ENCODE peak calls at places on chromosomes 1 and 21, in six cellular contexts. One of them, this sample, is unnamed. For H3K36me3, the result is how much of the 10 kb centered on the place peaks cover.

GRCh38 chr1:227268943-227269342 is 49.3 kb downstream of the CDC42BPA start:
- DNase-seq in tibial nerve: no peak
- DNase-seq in thyroid gland: no peak
- DNase-seq in esophagus squamous epithelium: no peak
- DNase-seq in IMR-90: no peak
- DNase-seq in suprapubic skin: no peak
- DNase-seq in this sample: no peak

GRCh38 chr1:3492545-3493246 is 38.2 kb downstream of the ARHGEF16 start:
- DNase-seq in tibial nerve: no peak
- DNase-seq in thyroid gland: no peak
- DNase-seq in esophagus squamous epithelium: no peak
- DNase-seq in IMR-90: no peak
- DNase-seq in suprapubic skin: no peak
- DNase-seq in this sample: no peak

GRCh38 chr1:160204526-160205241 is 500 bp upstream of the PEA15 start:
- DNase-seq in tibial nerve: no peak
- DNase-seq in thyroid gland: no peak
- DNase-seq in esophagus squamous epithelium: no peak
- DNase-seq in IMR-90: no peak
- DNase-seq in suprapubic skin: no peak
- DNase-seq in this sample: no peak

GRCh38 chr1:7218210-7218832 is 433.1 kb downstream of the CAMTA1 start:
- DNase-seq in tibial nerve: no peak
- DNase-seq in thyroid gland: peak
- DNase-seq in esophagus squamous epithelium: no peak
- DNase-seq in IMR-90: peak
- DNase-seq in suprapubic skin: no peak
- DNase-seq in this sample: no peak

GRCh38 chr1:68977211-68977610 is 480.3 kb upstream of the DEPDC1 start:
- DNase-seq in tibial nerve: no peak
- DNase-seq in thyroid gland: no peak
- DNase-seq in esophagus squamous epithelium: no peak
- DNase-seq in IMR-90: no peak
- DNase-seq in suprapubic skin: no peak
- DNase-seq in this sample: no peak

GRCh38 chr21:34182436-34182835 is 109.1 kb downstream of the MRPS6 start:
- DNase-seq in tibial nerve: no peak
- DNase-seq in thyroid gland: no peak
- DNase-seq in esophagus squamous epithelium: no peak
- DNase-seq in IMR-90: no peak
- DNase-seq in suprapubic skin: no peak
- DNase-seq in this sample: no peak

GRCh38 chr1:46180082-46180616 is 3.9 kb upstream of the P3R3URF start:
- DNase-seq in tibial nerve: no peak
- DNase-seq in thyroid gland: peak
- DNase-seq in esophagus squamous epithelium: no peak
- DNase-seq in IMR-90: no peak
- DNase-seq in suprapubic skin: no peak
- DNase-seq in this sample: no peak

GRCh38 chr1:27413004-27413403 is 20.6 kb downstream of the GPR3 start:
- DNase-seq in tibial nerve: no peak
- DNase-seq in thyroid gland: peak
- DNase-seq in esophagus squamous epithelium: no peak
- DNase-seq in IMR-90: no peak
- DNase-seq in suprapubic skin: no peak
- DNase-seq in this sample: no peak

GRCh38 chr1:43255438-43256210 is 14.2 kb upstream of the TMEM125 start:
- DNase-seq in tibial nerve: no peak
- DNase-seq in thyroid gland: no peak
- DNase-seq in esophagus squamous epithelium: no peak
- DNase-seq in IMR-90: no peak
- DNase-seq in suprapubic skin: no peak
- DNase-seq in this sample: peak

GRCh38 chr1:116921301-116921885 is 11.7 kb downstream of the PTGFRN start:
- DNase-seq in tibial nerve: no peak
- DNase-seq in thyroid gland: no peak
- DNase-seq in esophagus squamous epithelium: no peak
- DNase-seq in IMR-90: no peak
- DNase-seq in suprapubic skin: no peak
- DNase-seq in this sample: no peak

GRCh38 chr1:116919802-116920201 is 10.1 kb downstream of the PTGFRN start:
- DNase-seq in tibial nerve: no peak
- DNase-seq in thyroid gland: peak
- DNase-seq in esophagus squamous epithelium: no peak
- DNase-seq in IMR-90: no peak
- DNase-seq in suprapubic skin: no peak
- DNase-seq in this sample: no peak

GRCh38 chr1:116920211-116920610 is 10.5 kb downstream of the PTGFRN start:
- DNase-seq in tibial nerve: no peak
- DNase-seq in thyroid gland: no peak
- DNase-seq in esophagus squamous epithelium: no peak
- DNase-seq in IMR-90: no peak
- DNase-seq in suprapubic skin: no peak
- DNase-seq in this sample: no peak

GRCh38 chr1:116921937-116922336 is 12.2 kb downstream of the PTGFRN start:
- DNase-seq in tibial nerve: no peak
- DNase-seq in thyroid gland: no peak
- DNase-seq in esophagus squamous epithelium: no peak
- DNase-seq in IMR-90: no peak
- DNase-seq in suprapubic skin: no peak
- DNase-seq in this sample: no peak

GRCh38 chr1:116923421-116923820 is 13.7 kb downstream of the PTGFRN start:
- DNase-seq in tibial nerve: no peak
- DNase-seq in thyroid gland: no peak
- DNase-seq in esophagus squamous epithelium: no peak
- DNase-seq in IMR-90: no peak
- DNase-seq in suprapubic skin: peak
- DNase-seq in this sample: no peak
- H3K27ac ChIP-seq in tibial nerve: no peak
- H3K27ac ChIP-seq in thyroid gland: no peak
- H3K27ac ChIP-seq in esophagus squamous epithelium: peak
- H3K27ac ChIP-seq in IMR-90: no peak
- H3K27ac ChIP-seq in suprapubic skin: no peak
- H3K27ac ChIP-seq in this sample: no peak

DNA sequence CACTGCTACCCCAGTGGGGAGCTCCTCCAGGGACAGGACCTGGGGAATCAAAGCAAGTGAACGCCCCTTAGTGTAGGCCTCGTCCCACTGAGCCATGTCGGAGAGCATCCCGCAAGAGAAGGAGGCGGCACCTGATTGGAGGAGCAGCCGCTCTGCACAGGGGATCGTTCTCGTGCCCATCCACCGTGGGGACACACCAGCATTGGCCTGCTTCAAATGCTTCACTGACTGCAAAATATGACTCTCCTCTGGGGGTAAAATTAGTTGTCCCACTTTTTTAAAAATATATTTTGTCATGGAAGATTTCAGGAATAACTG is 111.0 kb downstream of the PDE9A start:
- DNase-seq in tibial nerve: no peak
- DNase-seq in thyroid gland: no peak
- DNase-seq in esophagus squamous epithelium: no peak
- DNase-seq in IMR-90: no peak
- DNase-seq in suprapubic skin: no peak
- DNase-seq in this sample: no peak
- H3K36me3 ChIP-seq in tibial nerve: under half
- H3K36me3 ChIP-seq in thyroid gland: under half
- H3K36me3 ChIP-seq in esophagus squamous epithelium: under half
- H3K36me3 ChIP-seq in IMR-90: under half
- H3K36me3 ChIP-seq in suprapubic skin: under half
- H3K36me3 ChIP-seq in this sample: under half

GRCh38 chr1:155000475-155000724 is 2.2 kb upstream of the ZBTB7B start:
- DNase-seq in tibial nerve: no peak
- DNase-seq in thyroid gland: no peak
- DNase-seq in esophagus squamous epithelium: no peak
- DNase-seq in IMR-90: no peak
- DNase-seq in suprapubic skin: peak
- DNase-seq in this sample: no peak

GRCh38 chr1:155000725-155001437 is 1.7 kb upstream of the ZBTB7B start:
- DNase-seq in tibial nerve: peak
- DNase-seq in thyroid gland: peak
- DNase-seq in esophagus squamous epithelium: no peak
- DNase-seq in IMR-90: peak
- DNase-seq in suprapubic skin: peak
- DNase-seq in this sample: peak

GRCh38 chr1:154998201-154998780 is 4.3 kb upstream of the ZBTB7B start:
- DNase-seq in tibial nerve: no peak
- DNase-seq in thyroid gland: no peak
- DNase-seq in esophagus squamous epithelium: no peak
- DNase-seq in IMR-90: no peak
- DNase-seq in suprapubic skin: no peak
- DNase-seq in this sample: no peak

GRCh38 chr1:154999651-155000474 is 2.7 kb upstream of the ZBTB7B start:
- DNase-seq in tibial nerve: no peak
- DNase-seq in thyroid gland: peak
- DNase-seq in esophagus squamous epithelium: no peak
- DNase-seq in IMR-90: no peak
- DNase-seq in suprapubic skin: no peak
- DNase-seq in this sample: no peak

DNA sequence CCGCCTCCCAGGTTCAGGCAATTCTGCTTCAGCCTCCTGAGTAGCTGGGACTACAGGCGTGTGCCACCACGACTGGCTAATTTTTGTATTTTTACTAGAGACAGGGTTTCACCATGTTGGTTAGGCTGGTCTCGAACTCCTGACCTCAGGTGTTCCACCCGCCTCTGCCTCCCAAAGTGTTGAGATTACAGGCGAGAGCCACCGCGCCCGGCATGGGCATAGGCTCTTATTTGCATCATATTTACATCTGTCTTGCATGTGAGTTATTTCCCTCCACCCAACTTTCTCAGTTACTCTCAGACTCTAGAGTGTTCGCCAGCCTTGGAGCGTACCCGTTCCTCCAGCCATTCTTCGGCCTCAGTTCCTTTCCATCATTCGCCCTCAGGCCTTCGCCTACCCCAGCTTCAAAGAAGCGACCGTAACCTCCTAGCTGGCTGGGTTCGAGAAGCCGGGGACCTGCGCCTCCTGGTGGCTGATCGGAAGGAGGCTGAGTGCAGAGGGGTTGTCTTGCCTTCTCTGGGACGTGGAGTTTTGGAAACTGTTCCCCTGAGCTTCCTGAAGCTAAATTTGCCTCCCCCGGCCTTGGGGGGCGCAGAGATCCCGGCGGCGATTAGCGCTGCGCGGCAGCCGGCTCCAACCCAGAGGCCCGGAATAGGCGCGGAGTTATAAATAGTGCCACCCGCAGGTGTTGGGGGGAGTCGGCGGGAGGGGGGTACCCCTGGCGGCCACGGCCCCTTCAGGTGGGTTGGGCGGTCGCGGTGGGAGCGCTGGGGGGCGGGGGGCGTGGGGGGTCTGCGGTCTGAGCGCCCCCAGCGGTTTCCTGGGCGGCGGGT is 3.6 kb upstream of the ZBTB7B start:
- DNase-seq in tibial nerve: no peak
- DNase-seq in thyroid gland: no peak
- DNase-seq in esophagus squamous epithelium: no peak
- DNase-seq in IMR-90: peak
- DNase-seq in suprapubic skin: peak
- DNase-seq in this sample: no peak
- TF ChIP-seq POLR2A in tibial nerve: no peak
- TF ChIP-seq POLR2A in thyroid gland: no peak
- TF ChIP-seq POLR2A in esophagus squamous epithelium: no peak
- TF ChIP-seq POLR2A in IMR-90: no peak
- TF ChIP-seq POLR2A in suprapubic skin: no peak
- TF ChIP-seq POLR2A in this sample: no peak

GRCh38 chr1:211309617-211310016 is 17.0 kb upstream of the TRAF5 start:
- DNase-seq in tibial nerve: no peak
- DNase-seq in thyroid gland: no peak
- DNase-seq in esophagus squamous epithelium: no peak
- DNase-seq in IMR-90: no peak
- DNase-seq in suprapubic skin: no peak
- DNase-seq in this sample: no peak

DNA sequence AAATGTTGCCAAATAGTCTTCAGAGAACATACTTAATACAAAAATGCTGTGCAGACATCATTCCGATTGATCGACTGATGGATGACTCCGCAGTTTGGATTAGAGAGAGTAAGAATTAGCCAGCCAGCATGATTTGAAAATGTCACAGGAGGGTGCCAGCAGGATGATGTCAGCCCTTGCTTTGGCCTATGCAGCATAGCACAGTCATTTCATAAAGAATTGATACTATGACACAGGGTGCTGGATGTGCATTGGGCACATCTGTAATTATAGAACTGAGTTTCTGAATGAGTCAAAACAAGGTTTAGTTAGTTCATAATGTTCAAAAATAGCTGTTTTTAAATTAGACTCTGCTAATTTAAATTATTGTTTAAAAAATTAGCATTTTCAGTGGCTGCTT is 21.6 kb upstream of the TRAF5 start:
- DNase-seq in tibial nerve: no peak
- DNase-seq in thyroid gland: no peak
- DNase-seq in esophagus squamous epithelium: no peak
- DNase-seq in IMR-90: peak
- DNase-seq in suprapubic skin: no peak
- DNase-seq in this sample: no peak
- H3K27ac ChIP-seq in tibial nerve: no peak
- H3K27ac ChIP-seq in thyroid gland: no peak
- H3K27ac ChIP-seq in esophagus squamous epithelium: no peak
- H3K27ac ChIP-seq in IMR-90: no peak
- H3K27ac ChIP-seq in suprapubic skin: no peak
- H3K27ac ChIP-seq in this sample: no peak

DNA sequence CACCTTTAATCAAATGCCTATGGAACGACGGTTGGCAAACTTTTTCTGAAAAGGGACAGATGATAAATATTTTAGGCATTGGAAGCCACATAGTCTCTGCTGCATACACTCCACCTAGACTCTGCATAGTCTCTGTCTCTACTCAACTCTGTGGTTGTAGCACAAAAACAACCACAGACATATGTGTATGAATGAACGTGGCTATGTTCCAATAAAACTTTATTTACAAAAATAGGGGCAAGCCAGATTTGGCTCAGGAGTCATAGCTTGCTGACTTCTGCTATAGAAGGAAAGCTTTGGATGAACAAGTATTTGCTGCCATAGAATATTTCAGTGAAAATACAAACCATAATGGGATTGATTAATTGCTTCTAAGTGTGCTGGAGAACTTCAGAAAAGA is 37.5 kb upstream of the ADORA3 start:
- DNase-seq in tibial nerve: no peak
- DNase-seq in thyroid gland: no peak
- DNase-seq in esophagus squamous epithelium: no peak
- DNase-seq in IMR-90: no peak
- DNase-seq in suprapubic skin: no peak
- DNase-seq in this sample: no peak
- H3K36me3 ChIP-seq in tibial nerve: under half
- H3K36me3 ChIP-seq in thyroid gland: under half
- H3K36me3 ChIP-seq in esophagus squamous epithelium: under half
- H3K36me3 ChIP-seq in IMR-90: under half
- H3K36me3 ChIP-seq in suprapubic skin: under half
- H3K36me3 ChIP-seq in this sample: under half